ENCODE peak calls at places on chromosomes 5 and 9, in nine cellular contexts. I is PC-9; Z is BJ; W is CD8-positive, alpha-beta T cell; D is gastrocnemius medialis; N is left ventricle myocardium inferior; L is DND-41; B is cardiac muscle cell; X is right atrium auricular region. E is an unnamed sample. For H3K36me3, the result is how much of the 10 kb centered on the place peaks cover.

GRCh38 chr5:38547257-38547656 is 9.2 kb downstream of the LIFR start:
- DNase-seq in B (no peak), N (no peak), W (no peak), I (no peak), D (no peak), X (no peak), L (no peak), Z (no peak), E (no peak)

GRCh38 chr5:169723103-169723831 is 86.2 kb downstream of the DOCK2 start:
- DNase-seq in I (no peak), N (no peak), L (no peak), D (no peak), W (no peak), Z (no peak), B (no peak), X (no peak), E (no peak)

GRCh38 chr5:98755406-98755805 is 18.1 kb upstream of the RGMB start:
- DNase-seq in X (no peak), B (no peak), N (no peak), D (no peak), Z (no peak), I (peak), W (no peak), L (no peak), E (no peak)

GRCh38 chr5:77167695-77168111 is 42.8 kb upstream of the PDE8B start:
- DNase-seq in W (no peak), X (no peak), N (no peak), Z (peak), D (no peak), I (peak), L (no peak), B (no peak), E (peak)

GRCh38 chr5:99900302-99900811 is 634.8 kb upstream of the FAM174A start:
- DNase-seq in B (no peak), L (no peak), Z (no peak), I (peak), W (no peak), X (no peak), D (no peak), N (no peak), E (peak)

GRCh38 chr5:112692472-112692871 is 45.2 kb upstream of the APC start:
- DNase-seq in W (no peak), Z (no peak), L (no peak), B (no peak), I (no peak), X (no peak), N (no peak), D (no peak), E (no peak)

GRCh38 chr9:98521141-98521540 is 187.6 kb downstream of the GABBR2 start:
- DNase-seq in W (no peak), L (no peak), X (no peak), N (no peak), I (no peak), B (no peak), Z (peak), D (no peak), E (peak)

GRCh38 chr5:171537923-171538537 is 118.6 kb downstream of the FGF18 start:
- DNase-seq in D (no peak), X (no peak), N (no peak), I (no peak), L (no peak), Z (no peak), W (no peak), B (no peak), E (no peak)

GRCh38 chr5:143008809-143009521 is 238.8 kb downstream of the ARHGAP26 start:
- DNase-seq in X (peak), D (no peak), W (peak), L (peak), Z (peak), I (peak), B (no peak), N (no peak), E (peak)

GRCh38 chr9:135821116-135821515 is 86.2 kb downstream of the CAMSAP1 start:
- DNase-seq in L (no peak), D (no peak), Z (no peak), N (no peak), B (no peak), I (no peak), X (no peak), W (no peak), E (no peak)

GRCh38 chr5:172364773-172365172 is 81.2 kb upstream of the UBTD2 start:
- DNase-seq in L (peak), I (no peak), B (no peak), W (no peak), D (no peak), X (no peak), Z (no peak), N (no peak), E (no peak)

GRCh38 chr5:65742565-65743231 is 20.7 kb downstream of the NLN start:
- DNase-seq in X (no peak), L (peak), W (no peak), D (no peak), Z (peak), B (peak), N (no peak), I (peak), E (no peak)

GRCh38 chr9:98383758-98384157 is 128.3 kb upstream of the TBC1D2 start:
- DNase-seq in I (no peak), L (no peak), X (no peak), D (no peak), W (no peak), Z (no peak), N (no peak), B (no peak), E (no peak)

GRCh38 chr9:3758816-3759576 is 233.2 kb upstream of the RFX3 start:
- DNase-seq in X (no peak), I (no peak), B (no peak), D (no peak), N (no peak), Z (no peak), L (peak), W (no peak), E (no peak)

GRCh38 chr5:39411051-39411450 is 13.7 kb downstream of the DAB2 start:
- DNase-seq in N (no peak), D (no peak), I (peak), X (no peak), L (no peak), W (no peak), B (no peak), Z (peak), E (no peak)

GRCh38 chr5:35884125-35884788 is 27.6 kb downstream of the IL7R start:
- DNase-seq in Z (peak), L (peak), D (no peak), X (no peak), W (no peak), I (peak), N (no peak), B (no peak), E (peak)

GRCh38 chr5:80941496-80941895 is 18.7 kb upstream of the RASGRF2 start:
- DNase-seq in L (no peak), X (no peak), I (peak), D (no peak), B (no peak), W (no peak), Z (no peak), N (no peak), E (no peak)

GRCh38 chr5:78908173-78908901 is 76.8 kb downstream of the ARSB start:
- DNase-seq in I (no peak), L (no peak), D (peak), B (peak), W (no peak), N (peak), X (peak), Z (peak), E (no peak)

GRCh38 chr5:123125172-123125508 is 36.1 kb downstream of the PRDM6 start:
- DNase-seq in D (no peak), W (no peak), N (no peak), I (peak), X (no peak), L (no peak), B (no peak), Z (no peak), E (no peak)

GRCh38 chr5:132001647-132002561 is 9.6 kb downstream of the ACSL6 start:
- DNase-seq in Z (no peak), D (peak), I (peak), N (no peak), X (no peak), W (no peak), B (peak), L (no peak), E (no peak)

GRCh38 chr5:96517294-96517693 is 84.2 kb upstream of the PCSK1 start:
- DNase-seq in B (no peak), N (no peak), W (no peak), X (no peak), Z (no peak), I (no peak), L (no peak), D (no peak), E (no peak)

GRCh38 chr9:121842612-121842978 is 191.2 kb downstream of the DAB2IP start:
- DNase-seq in I (no peak), B (no peak), W (no peak), Z (no peak), D (no peak), N (no peak), X (no peak), L (no peak), E (peak)

GRCh38 chr5:91103353-91104061 is 279.6 kb downstream of the ARRDC3 start:
- DNase-seq in D (no peak), Z (no peak), I (no peak), X (no peak), N (no peak), L (no peak), W (no peak), B (no peak), E (no peak)

GRCh38 chr5:107484261-107484660 is 186.5 kb downstream of the EFNA5 start:
- DNase-seq in N (no peak), B (no peak), L (no peak), W (no peak), I (no peak), X (no peak), D (no peak), Z (no peak), E (no peak)

GRCh38 chr5:139783436-139783955 is 12.1 kb upstream of the PSD2 start:
- DNase-seq in N (no peak), D (no peak), I (no peak), Z (no peak), X (no peak), W (no peak), L (no peak), B (no peak), E (no peak)

GRCh38 chr9:114311571-114312512 is 11.1 kb upstream of the ORM1 start:
- DNase-seq in W (no peak), Z (no peak), X (no peak), B (no peak), L (no peak), I (no peak), N (no peak), D (no peak), E (no peak)

GRCh38 chr9:125851971-125852370 is 104.8 kb downstream of the PBX3 start:
- DNase-seq in I (no peak), D (no peak), W (no peak), Z (no peak), X (no peak), B (no peak), N (no peak), L (no peak), E (no peak)

GRCh38 chr5:137226081-137226480 is 273.0 kb downstream of the SPOCK1 start:
- DNase-seq in L (no peak), D (no peak), I (no peak), Z (no peak), X (no peak), B (no peak), N (no peak), W (no peak), E (no peak)

GRCh38 chr5:72301557-72301956 is 18.5 kb downstream of the MRPS27 start:
- DNase-seq in N (no peak), Z (no peak), D (no peak), L (no peak), B (no peak), W (no peak), X (no peak), I (no peak), E (no peak)

GRCh38 chr5:1749346-1750124 is 50.1 kb downstream of the MRPL36 start:
- DNase-seq in L (no peak), I (no peak), B (no peak), W (no peak), Z (no peak), X (no peak), N (no peak), D (peak), E (no peak)

GRCh38 chr5:113166710-113167366 is 190.2 kb downstream of the DCP2 start:
- DNase-seq in N (no peak), Z (no peak), L (no peak), D (no peak), I (peak), B (no peak), W (no peak), X (no peak), E (peak)

GRCh38 chr9:7284117-7284516 is 515.5 kb downstream of the DMAC1 start:
- DNase-seq in X (no peak), I (no peak), Z (no peak), W (no peak), B (no peak), N (no peak), D (no peak), L (no peak), E (no peak)

GRCh38 chr5:164360589-164360988 is 855.2 kb downstream of the MAT2B start:
- DNase-seq in W (no peak), N (no peak), L (no peak), B (no peak), D (no peak), I (no peak), Z (no peak), X (no peak), E (no peak)

GRCh38 chr5:16881253-16881652 is 54.8 kb downstream of the MYO10 start:
- DNase-seq in W (no peak), Z (no peak), D (no peak), L (no peak), B (no peak), X (no peak), I (no peak), N (no peak), E (no peak)
- H3K4me3 ChIP-seq in W (no peak), Z (no peak), D (no peak), L (no peak), B (no peak), X (no peak), I (no peak), N (no peak), E (no peak)

GRCh38 chr5:178869577-178869976 is 9.8 kb downstream of the ZNF354B start:
- DNase-seq in L (no peak), N (no peak), Z (no peak), I (no peak), W (no peak), B (no peak), D (no peak), X (no peak), E (no peak)
- H3K36me3 ChIP-seq in L (half or more), N (half or more), Z (under half), I (half or more), W (under half), B (under half), D (half or more), X (half or more), E (under half)

GRCh38 chr9:130299785-130300615 is 34.4 kb downstream of the HMCN2 start:
- DNase-seq in W (no peak), L (no peak), Z (no peak), N (no peak), B (no peak), X (no peak), I (no peak), D (no peak), E (no peak)

GRCh38 chr9:130302785-130303612 is 37.4 kb downstream of the HMCN2 start:
- DNase-seq in N (no peak), D (no peak), B (no peak), X (no peak), I (no peak), Z (no peak), L (no peak), W (no peak), E (no peak)

GRCh38 chr9:130301483-130302286 is 36.1 kb downstream of the HMCN2 start:
- DNase-seq in D (peak), Z (no peak), W (no peak), L (no peak), I (no peak), B (no peak), N (peak), X (peak), E (no peak)

GRCh38 chr9:130298663-130299279 is 33.2 kb downstream of the HMCN2 start:
- DNase-seq in D (no peak), X (no peak), I (no peak), Z (no peak), W (no peak), N (no peak), B (peak), L (peak), E (no peak)

DNA sequence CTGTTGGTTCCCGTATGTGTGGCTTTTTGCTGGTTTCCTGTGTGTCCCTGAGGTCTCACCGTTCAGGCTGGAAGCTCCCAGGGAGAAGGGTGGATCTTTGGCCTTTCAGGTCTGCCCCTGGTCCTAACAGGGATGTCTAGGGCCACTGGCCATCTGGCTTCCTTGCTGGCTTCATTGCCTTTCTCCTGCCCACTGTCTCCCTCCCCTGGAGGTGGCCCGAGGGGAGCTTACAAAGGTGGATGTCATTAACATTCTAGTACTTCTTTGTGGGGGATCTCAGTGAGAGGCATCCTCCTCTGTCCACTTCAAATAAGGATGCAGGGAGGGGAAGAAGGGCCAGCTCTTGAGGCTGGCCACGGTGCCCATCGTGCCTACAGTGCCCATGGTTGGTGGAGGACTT is 35.2 kb downstream of the HMCN2 start:
- DNase-seq in W (no peak), N (no peak), L (no peak), B (no peak), Z (no peak), I (no peak), X (no peak), D (no peak), E (no peak)
- TF ChIP-seq CTCF in W (no peak), N (no peak), L (no peak), B (no peak), Z (no peak), I (no peak), X (no peak), D (no peak), E (no peak)

GRCh38 chr5:74173260-74173659 is 467.3 kb downstream of the ENC1 start:
- DNase-seq in N (no peak), L (no peak), X (no peak), D (no peak), B (no peak), I (no peak), Z (no peak), W (no peak), E (no peak)
- H3K4me3 ChIP-seq in N (no peak), L (no peak), X (no peak), D (no peak), B (no peak), I (no peak), Z (no peak), W (no peak), E (no peak)

DNA sequence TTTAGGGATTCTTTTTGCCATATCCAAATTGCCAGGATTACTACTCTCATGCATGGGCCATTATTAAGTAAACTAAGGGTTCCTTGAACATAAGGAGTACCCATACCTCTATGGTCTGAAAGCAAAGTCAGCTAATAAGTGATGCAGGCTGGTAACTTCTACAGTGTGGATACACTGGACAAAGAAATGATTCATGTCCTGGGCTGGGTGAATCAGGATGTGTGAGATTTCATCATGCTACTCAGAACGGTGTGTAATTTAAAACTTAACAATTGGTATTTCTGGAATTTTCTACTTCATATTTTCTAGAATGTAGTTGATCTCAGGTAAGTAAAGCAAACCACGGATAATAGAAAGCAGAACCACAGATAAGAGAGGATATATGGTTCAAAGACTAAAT is 428.8 kb downstream of the CHSY3 start:
- DNase-seq in B (no peak), W (no peak), D (no peak), N (no peak), I (no peak), L (no peak), Z (peak), X (no peak), E (peak)
- H3K36me3 ChIP-seq in B (under half), W (under half), D (under half), N (under half), I (under half), L (under half), Z (under half), X (under half), E (under half)

GRCh38 chr5:101679816-101680215 is 616.3 kb downstream of the SLCO4C1 start:
- DNase-seq in W (no peak), D (no peak), L (no peak), X (no peak), I (no peak), N (no peak), B (no peak), Z (no peak), E (no peak)

GRCh38 chr5:101676646-101677045 is 619.4 kb downstream of the SLCO4C1 start:
- DNase-seq in I (no peak), Z (no peak), X (no peak), W (no peak), D (no peak), L (no peak), N (no peak), B (no peak), E (no peak)

GRCh38 chr5:101677961-101678360 is 618.1 kb downstream of the SLCO4C1 start:
- DNase-seq in D (no peak), N (no peak), L (no peak), B (no peak), X (no peak), Z (no peak), W (no peak), I (no peak), E (no peak)

GRCh38 chr5:101675510-101675909 is 620.6 kb downstream of the SLCO4C1 start:
- DNase-seq in L (no peak), N (no peak), X (no peak), W (no peak), D (no peak), I (no peak), B (no peak), Z (no peak), E (no peak)

DNA sequence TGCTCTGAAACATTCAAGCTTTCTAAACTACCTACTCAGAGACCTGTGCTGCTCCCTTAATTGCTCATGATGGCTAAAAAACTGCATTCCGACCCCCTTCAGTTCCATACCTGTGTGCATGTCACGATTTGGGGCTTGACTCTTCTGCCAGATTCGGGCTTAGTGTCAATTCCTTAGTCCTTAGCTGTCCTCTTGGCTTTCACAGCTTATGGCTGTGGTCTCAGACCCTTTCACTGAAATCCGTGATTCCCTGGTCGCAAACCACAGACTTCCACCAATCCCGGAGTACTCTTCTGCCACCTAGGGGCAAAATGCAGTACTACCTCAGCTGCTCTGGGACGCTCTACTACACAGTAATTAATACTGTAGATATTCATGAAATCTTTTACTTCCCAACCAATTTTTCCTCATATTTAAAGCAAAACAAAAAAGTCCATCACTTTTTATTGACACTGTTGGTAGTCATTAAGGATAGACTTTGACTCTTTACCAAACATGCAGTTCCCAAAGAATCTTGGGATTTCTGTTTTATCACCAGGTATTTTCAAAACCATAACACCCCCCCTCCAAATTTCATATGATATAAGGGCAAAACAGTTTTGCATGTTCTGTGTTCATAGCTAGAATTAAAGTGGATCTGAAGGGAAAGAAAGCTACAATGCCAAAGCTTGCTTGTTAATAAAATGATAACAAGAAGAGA is 617.4 kb downstream of the SLCO4C1 start:
- DNase-seq in D (no peak), I (peak), N (peak), L (peak), X (peak), B (peak), Z (no peak), W (peak), E (peak)
- TF ChIP-seq CTCF in D (peak), I (peak), N (peak), L (peak), X (peak), B (peak), Z (peak), W (peak), E (peak)